ENCODE peak calls at places on chromosomes 13 and 19, in seven cellular contexts. N is A549, T is HepG2, H is IMR-90, S is HCT116, Z is H1, P is GM12878. Y is an unnamed sample.

GRCh38 chr13:40458283-40459031 is 208.0 kb downstream of the FOXO1 start:
- DNase-seq in N (no peak), T (no peak), H (no peak), S (no peak), Z (no peak), P (no peak), Y (no peak)

GRCh38 chr19:22831211-22831610 is 880 bp upstream of the ZNF723 start:
- DNase-seq in N (no peak), T (no peak), H (no peak), S (no peak), Z (no peak), P (no peak), Y (no peak)

GRCh38 chr13:113822956-113823744 is 40.7 kb downstream of the GAS6 start:
- DNase-seq in N (no peak), T (no peak), H (no peak), S (no peak), Z (no peak), P (no peak), Y (no peak)

GRCh38 chr13:30510811-30511371 is 45.2 kb upstream of the HMGB1 start:
- DNase-seq in N (no peak), T (no peak), H (peak), S (no peak), Z (no peak), P (no peak), Y (no peak)

GRCh38 chr19:28324275-28325060 is 888.5 kb downstream of the UQCRFS1 start:
- DNase-seq in N (no peak), T (no peak), H (no peak), S (no peak), Z (no peak), P (no peak), Y (no peak)

GRCh38 chr19:18239303-18239702 is 13.1 kb upstream of the PDE4C start:
- DNase-seq in N (no peak), T (no peak), H (no peak), S (no peak), Z (no peak), P (no peak), Y (peak)

GRCh38 chr19:17406039-17406886 is 833 bp upstream of the BST2 start:
- DNase-seq in N (no peak), T (no peak), H (no peak), S (no peak), Z (no peak), P (no peak), Y (peak)

GRCh38 chr19:8355631-8356402 is 8.1 kb upstream of the ANGPTL4 start:
- DNase-seq in N (no peak), T (peak), H (peak), S (peak), Z (no peak), P (no peak), Y (peak)

GRCh38 chr13:41456768-41457588 is at the start of gene RGCC:
- DNase-seq in N (peak), T (peak), H (peak), S (peak), Z (no peak), P (no peak), Y (peak)

GRCh38 chr19:10173527-10173926 is 21.2 kb downstream of the DNMT1 start:
- DNase-seq in N (no peak), T (no peak), H (peak), S (no peak), Z (no peak), P (no peak), Y (no peak)

GRCh38 chr19:45785781-45786532 is 3.7 kb upstream of the DMPK start:
- DNase-seq in N (no peak), T (no peak), H (no peak), S (no peak), Z (no peak), P (no peak), Y (no peak)

GRCh38 chr19:36686365-36687213 is 823 bp upstream of the ZNF567 start:
- DNase-seq in N (no peak), T (no peak), H (peak), S (no peak), Z (no peak), P (no peak), Y (no peak)

GRCh38 chr13:102798653-102799543 is at the start of the genes BIVM and POGLUT2:
- DNase-seq in N (peak), T (peak), H (peak), S (peak), Z (peak), P (peak), Y (peak)

GRCh38 chr13:40562975-40563349 is 103.5 kb downstream of the FOXO1 start:
- DNase-seq in N (no peak), T (no peak), H (no peak), S (no peak), Z (no peak), P (no peak), Y (no peak)

GRCh38 chr19:30743702-30744101 is 371.5 kb downstream of the ZNF536 start:
- DNase-seq in N (no peak), T (no peak), H (no peak), S (no peak), Z (no peak), P (no peak), Y (no peak)

GRCh38 chr13:22050951-22051563 is 380.2 kb downstream of the FGF9 start:
- DNase-seq in N (no peak), T (no peak), H (no peak), S (no peak), Z (no peak), P (no peak), Y (no peak)

GRCh38 chr19:3057275-3057714 is 5.0 kb downstream of the TLE5 start:
- DNase-seq in N (peak), T (no peak), H (no peak), S (no peak), Z (no peak), P (no peak), Y (no peak)

GRCh38 chr13:66532146-66532545 is 698.0 kb downstream of the PCDH9 start:
- DNase-seq in N (no peak), T (no peak), H (peak), S (no peak), Z (no peak), P (no peak), Y (no peak)

GRCh38 chr13:30713133-30713532 is 22.2 kb upstream of the ALOX5AP start:
- DNase-seq in N (no peak), T (no peak), H (no peak), S (no peak), Z (no peak), P (no peak), Y (no peak)

GRCh38 chr13:45184693-45185092 is 16.2 kb downstream of the KCTD4 start:
- DNase-seq in N (no peak), T (no peak), H (no peak), S (no peak), Z (no peak), P (no peak), Y (no peak)

GRCh38 chr13:97967948-97968347 is 14.5 kb downstream of the IPO5 start:
- DNase-seq in N (no peak), T (no peak), H (no peak), S (no peak), Z (no peak), P (no peak), Y (no peak)

GRCh38 chr19:29771708-29772415 is 39.9 kb upstream of the CCNE1 start:
- DNase-seq in N (peak), T (peak), H (peak), S (peak), Z (peak), P (no peak), Y (peak)

GRCh38 chr13:29920018-29920643 is 69.7 kb upstream of the UBL3 start:
- DNase-seq in N (no peak), T (peak), H (no peak), S (no peak), Z (no peak), P (no peak), Y (no peak)

GRCh38 chr13:91347996-91348905 is 764 bp downstream of the MIR17HG start:
- DNase-seq in N (peak), T (no peak), H (no peak), S (no peak), Z (no peak), P (no peak), Y (peak)

GRCh38 chr13:36804588-36804987 is 14.4 kb upstream of the RFXAP start:
- DNase-seq in N (no peak), T (no peak), H (no peak), S (no peak), Z (no peak), P (no peak), Y (no peak)

GRCh38 chr13:51276684-51277083 is 54.5 kb downstream of the FAM124A start:
- DNase-seq in N (no peak), T (no peak), H (no peak), S (no peak), Z (no peak), P (no peak), Y (no peak)

GRCh38 chr19:8615813-8616596 is 5.5 kb upstream of the ADAMTS10 start:
- DNase-seq in N (no peak), T (peak), H (peak), S (peak), Z (no peak), P (no peak), Y (peak)

GRCh38 chr13:110714798-110715394 is 1.4 kb downstream of the ING1 start:
- DNase-seq in N (no peak), T (peak), H (peak), S (no peak), Z (no peak), P (no peak), Y (no peak)

GRCh38 chr19:11435833-11436313 is 438 bp downstream of the PRKCSH start:
- DNase-seq in N (no peak), T (no peak), H (peak), S (no peak), Z (no peak), P (no peak), Y (peak)

GRCh38 chr19:18649371-18650047 is 12.7 kb downstream of the KLHL26 start:
- DNase-seq in N (no peak), T (no peak), H (peak), S (no peak), Z (no peak), P (no peak), Y (no peak)

GRCh38 chr13:65400707-65401106 is 1829.4 kb downstream of the PCDH9 start:
- DNase-seq in N (no peak), T (no peak), H (no peak), S (no peak), Z (no peak), P (no peak), Y (no peak)

GRCh38 chr13:39105110-39105509 is 66.9 kb downstream of the NHLRC3 start:
- DNase-seq in N (no peak), T (no peak), H (no peak), S (no peak), Z (no peak), P (no peak), Y (no peak)

GRCh38 chr13:21739771-21740170 is 68.9 kb downstream of the FGF9 start:
- DNase-seq in N (no peak), T (no peak), H (peak), S (no peak), Z (no peak), P (no peak), Y (no peak)

GRCh38 chr19:13164370-13165090 is 14.3 kb downstream of the IER2 start:
- DNase-seq in N (no peak), T (peak), H (peak), S (no peak), Z (peak), P (no peak), Y (peak)
- TF ChIP-seq CEBPB in N (no peak), T (no peak), H (no peak), S (no peak), Z (no peak), P (no peak), Y (no peak)

GRCh38 chr19:42270346-42271044 is 1.4 kb downstream of the CIC start:
- DNase-seq in N (no peak), T (no peak), H (no peak), S (no peak), Z (no peak), P (no peak), Y (peak)
- TF ChIP-seq CEBPB in N (no peak), T (no peak), H (no peak), S (no peak), Z (no peak), P (no peak), Y (no peak)

GRCh38 chr19:1445185-1445931 is 4.6 kb upstream of the APC2 start:
- DNase-seq in N (peak), T (peak), H (peak), S (no peak), Z (no peak), P (no peak), Y (peak)
- TF ChIP-seq CEBPB in N (no peak), T (no peak), H (no peak), S (no peak), Z (no peak), P (no peak), Y (no peak)

DNA sequence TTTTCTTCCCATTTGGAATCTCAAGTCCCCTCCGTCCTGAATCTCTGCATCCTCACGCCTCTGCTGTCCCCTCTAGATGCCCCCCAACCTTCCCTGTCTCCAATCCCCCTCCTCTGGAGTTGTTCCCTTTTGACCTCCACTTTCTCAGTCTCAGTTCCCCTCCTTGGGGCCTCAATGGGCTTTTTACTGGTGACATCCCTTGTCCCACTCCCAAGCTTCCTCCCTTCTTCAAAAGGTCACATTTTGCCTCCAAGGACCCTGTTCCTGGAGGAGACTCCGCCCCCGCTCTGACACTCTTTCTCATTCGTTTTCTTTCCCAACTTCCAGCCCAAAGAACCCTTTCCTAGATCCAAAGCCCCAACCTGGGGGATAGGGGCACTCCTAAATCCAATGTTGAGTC is 1.0 kb downstream of the AP2S1 start:
- DNase-seq in N (no peak), T (no peak), H (no peak), S (no peak), Z (no peak), P (no peak), Y (no peak)
- TF ChIP-seq CEBPB in N (no peak), T (no peak), H (no peak), S (no peak), Z (no peak), P (no peak), Y (no peak)

GRCh38 chr13:24230428-24231072 is 70.0 kb downstream of the SPATA13 start:
- DNase-seq in N (no peak), T (no peak), H (no peak), S (no peak), Z (no peak), P (no peak), Y (no peak)

GRCh38 chr13:24226762-24227161 is 66.2 kb downstream of the SPATA13 start:
- DNase-seq in N (no peak), T (no peak), H (no peak), S (no peak), Z (no peak), P (no peak), Y (no peak)

GRCh38 chr13:24225930-24226329 is 65.4 kb downstream of the SPATA13 start:
- DNase-seq in N (no peak), T (no peak), H (no peak), S (no peak), Z (no peak), P (no peak), Y (no peak)

GRCh38 chr13:24232037-24232436 is 71.5 kb downstream of the SPATA13 start:
- DNase-seq in N (no peak), T (no peak), H (no peak), S (no peak), Z (no peak), P (no peak), Y (no peak)

DNA sequence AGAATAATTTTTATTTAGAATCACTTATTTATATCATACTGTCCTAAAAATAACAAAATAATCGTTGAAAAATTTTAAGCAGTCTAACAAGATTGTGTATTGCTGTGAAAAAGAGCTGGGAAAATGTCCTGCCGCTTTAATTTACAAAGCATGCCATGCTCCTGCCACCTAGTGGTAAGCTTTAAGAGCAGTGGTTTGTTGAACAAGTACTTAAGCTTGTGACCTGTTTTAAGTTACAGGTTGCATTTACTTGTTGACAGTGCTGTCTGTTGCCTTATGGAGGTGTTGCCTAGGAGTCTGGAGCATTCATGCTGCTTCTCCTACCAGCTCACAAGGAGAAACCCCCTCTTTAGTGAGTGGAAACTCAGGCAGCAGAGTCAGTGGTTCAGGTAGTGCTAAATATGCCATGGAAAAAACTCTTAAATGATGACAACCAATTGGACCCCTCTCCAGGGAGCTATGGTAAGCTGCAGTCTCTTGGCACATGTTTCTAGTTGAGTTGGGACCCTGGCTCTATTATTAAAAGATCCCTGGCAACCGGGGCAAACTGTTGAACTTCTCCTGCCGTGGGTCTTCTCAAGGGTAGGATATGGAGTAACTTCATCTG is 68.4 kb downstream of the SPATA13 start:
- DNase-seq in N (peak), T (peak), H (peak), S (peak), Z (no peak), P (no peak), Y (peak)
- TF ChIP-seq CEBPB in N (no peak), T (no peak), H (no peak), S (no peak), Z (no peak), P (no peak), Y (no peak)

GRCh38 chr19:47735131-47735530 is 10.2 kb upstream of the NOP53 start:
- DNase-seq in N (no peak), T (no peak), H (no peak), S (no peak), Z (no peak), P (no peak), Y (no peak)

GRCh38 chr19:47742636-47743035 is 2.7 kb upstream of the NOP53 start:
- DNase-seq in N (no peak), T (no peak), H (no peak), S (no peak), Z (no peak), P (no peak), Y (peak)

GRCh38 chr19:47741544-47742125 is 3.7 kb upstream of the NOP53 start:
- DNase-seq in N (no peak), T (no peak), H (no peak), S (no peak), Z (no peak), P (no peak), Y (no peak)

GRCh38 chr19:47745010-47745901 is at the start of gene NOP53:
- DNase-seq in N (peak), T (peak), H (peak), S (peak), Z (peak), P (peak), Y (peak)

DNA sequence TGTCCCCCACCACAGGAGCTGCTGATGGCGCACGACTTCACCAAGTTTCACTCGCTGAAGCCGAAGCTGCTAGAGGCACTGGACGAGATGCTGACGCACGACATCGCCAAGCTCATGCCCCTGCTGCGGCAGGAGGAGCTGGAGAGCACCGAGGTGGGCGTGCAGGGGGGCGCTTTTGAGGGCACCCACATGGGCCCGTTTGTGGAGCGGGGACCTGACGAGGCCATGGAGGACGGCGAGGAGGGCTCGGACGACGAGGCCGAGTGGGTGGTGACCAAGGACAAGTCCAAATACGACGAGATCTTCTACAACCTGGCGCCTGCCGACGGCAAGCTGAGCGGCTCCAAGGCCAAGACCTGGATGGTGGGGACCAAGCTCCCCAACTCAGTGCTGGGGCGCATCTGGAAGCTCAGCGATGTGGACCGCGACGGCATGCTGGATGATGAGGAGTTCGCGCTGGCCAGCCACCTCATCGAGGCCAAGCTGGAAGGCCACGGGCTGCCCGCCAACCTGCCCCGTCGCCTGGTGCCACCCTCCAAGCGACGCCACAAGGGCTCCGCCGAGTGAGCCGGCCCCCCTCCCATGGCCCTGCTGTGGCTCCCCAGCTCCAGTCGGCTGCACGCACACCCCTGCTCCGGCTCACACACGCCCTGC is 4.4 kb upstream of the NOP53 start:
- DNase-seq in N (no peak), T (no peak), H (no peak), S (no peak), Z (no peak), P (no peak), Y (no peak)
- TF ChIP-seq CEBPB in N (no peak), T (no peak), H (no peak), S (no peak), Z (no peak), P (no peak), Y (no peak)

GRCh38 chr13:35767256-35767981 is 290.9 kb upstream of the MAB21L1 start:
- DNase-seq in N (no peak), T (no peak), H (no peak), S (no peak), Z (no peak), P (no peak), Y (no peak)
- TF ChIP-seq CEBPB in N (no peak), T (no peak), H (no peak), S (no peak), Z (no peak), P (no peak), Y (no peak)

DNA sequence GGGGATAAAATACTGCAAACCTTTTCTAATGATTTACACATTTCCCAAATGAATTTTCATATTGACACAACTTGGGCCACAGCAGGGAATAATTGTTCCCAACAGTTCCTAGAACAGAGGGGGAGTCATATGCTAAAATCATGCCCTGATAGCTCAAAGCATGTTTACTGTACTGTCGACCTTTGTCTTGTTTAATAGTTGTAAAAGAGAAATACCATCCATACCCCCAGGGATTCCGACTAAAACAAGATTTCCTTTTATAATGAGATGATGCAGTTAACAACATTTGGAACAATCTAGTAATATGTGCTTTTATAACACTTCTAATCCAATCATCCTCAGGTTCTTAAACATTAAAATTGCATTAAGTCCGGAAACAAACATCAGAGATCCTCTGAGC is 759.7 kb downstream of the OLFM4 start:
- DNase-seq in N (no peak), T (no peak), H (no peak), S (no peak), Z (no peak), P (no peak), Y (no peak)
- TF ChIP-seq CEBPB in N (no peak), T (no peak), H (no peak), S (no peak), Z (no peak), P (no peak), Y (no peak)